ENCODE peak calls at places on chromosomes 4 and X, in four cellular contexts. N is HepG2, H is GM12878, X is H1. T is an unnamed sample.
A peak's percentile ranks its signal among the peaks of the same experiment; 100 is the strongest.

GRCh38 chrX:41824551-41824950 is 98.8 kb downstream of the CASK start:
- DNase-seq in N (no peak), H (no peak), X (no peak), T (no peak)

GRCh38 chr4:22514001-22514400 is 1.9 kb downstream of the ADGRA3 start:
- DNase-seq in N (peak; percentile 35), H (no peak), X (no peak), T (no peak)

GRCh38 chr4:30600246-30600645 is 119.9 kb upstream of the PCDH7 start:
- DNase-seq in N (no peak), H (no peak), X (no peak), T (peak; percentile 36)

GRCh38 chr4:40662962-40663604 is 33.4 kb upstream of the RBM47 start:
- DNase-seq in N (peak; percentile 68), H (peak; percentile 82), X (no peak), T (no peak)

GRCh38 chr4:42649870-42650269 is 7.0 kb downstream of the ATP8A1 start:
- DNase-seq in N (peak; percentile 2), H (no peak), X (no peak), T (no peak)

GRCh38 chr4:169987327-169988228 is 38.6 kb downstream of the MFAP3L start:
- DNase-seq in N (no peak), H (no peak), X (no peak), T (no peak)

GRCh38 chr4:121072080-121072835 is at the start of gene NDNF:
- DNase-seq in N (peak; percentile 1), H (no peak), X (peak; percentile 68), T (no peak)

GRCh38 chrX:54012830-54013500 is 31.3 kb downstream of the PHF8 start:
- DNase-seq in N (no peak), H (no peak), X (no peak), T (no peak)

GRCh38 chrX:140050906-140051305 is 85.6 kb upstream of the CXorf66 start:
- DNase-seq in N (no peak), H (no peak), X (no peak), T (no peak)

GRCh38 chrX:54134269-54134668 is 48.8 kb downstream of the FAM120C start:
- DNase-seq in N (no peak), H (no peak), X (no peak), T (no peak)

GRCh38 chrX:9349572-9350259 is 115.1 kb upstream of the TBL1X start:
- DNase-seq in N (no peak), H (no peak), X (no peak), T (no peak)

GRCh38 chr4:109171098-109171497 is 131.4 kb downstream of the COL25A1 start:
- DNase-seq in N (no peak), H (no peak), X (no peak), T (no peak)

GRCh38 chr4:163609046-163609445 is 114.6 kb downstream of the TMA16 start:
- DNase-seq in N (no peak), H (no peak), X (no peak), T (no peak)

GRCh38 chrX:78708171-78708570 is 39.3 kb upstream of the LPAR4 start:
- DNase-seq in N (peak; percentile 1), H (no peak), X (peak; percentile 41), T (peak; percentile 32)

GRCh38 chr4:181147421-181147951 is 1095.7 kb upstream of the TENM3 start:
- DNase-seq in N (no peak), H (no peak), X (no peak), T (no peak)

GRCh38 chr4:82216231-82216630 is 157.6 kb downstream of the HNRNPD start:
- DNase-seq in N (no peak), H (no peak), X (no peak), T (no peak)

GRCh38 chrX:154371771-154372300 is 2.6 kb downstream of the FLNA start:
- DNase-seq in N (no peak), H (no peak), X (no peak), T (no peak)
- TF ChIP-seq YY1 in N (no peak), H (no peak), X (no peak), T (no peak)

GRCh38 chr4:78989697-78990270 is 50.5 kb upstream of the PAQR3 start:
- DNase-seq in N (no peak), H (no peak), X (no peak), T (no peak)
- TF ChIP-seq SUZ12 in N (no peak), H (no peak), X (no peak), T (no peak)

GRCh38 chrX:14528629-14529287 is 578 bp upstream of the GLRA2 start:
- DNase-seq in N (peak; percentile 10), H (peak; percentile 4), X (peak; percentile 81), T (peak; percentile 70)

GRCh38 chrX:14533867-14534266 is 4.5 kb downstream of the GLRA2 start:
- DNase-seq in N (no peak), H (no peak), X (no peak), T (no peak)

GRCh38 chrX:14529288-14529989 is at the start of gene GLRA2:
- DNase-seq in N (peak; percentile 1), H (no peak), X (peak; percentile 56), T (peak; percentile 54)
- TF ChIP-seq YY1 in N (no peak), H (no peak), X (no peak), T (no peak)

GRCh38 chr4:152572417-152573086 is 36.7 kb upstream of the FBXW7 start:
- DNase-seq in N (no peak), H (no peak), X (no peak), T (no peak)
- TF ChIP-seq SUZ12 in N (no peak), H (no peak), X (no peak), T (no peak)

GRCh38 chr4:187598246-187598645 is 397.3 kb upstream of the ZFP42 start:
- DNase-seq in N (no peak), H (no peak), X (no peak), T (no peak)
- TF ChIP-seq YY1 in N (no peak), H (no peak), X (no peak), T (no peak)

DNA sequence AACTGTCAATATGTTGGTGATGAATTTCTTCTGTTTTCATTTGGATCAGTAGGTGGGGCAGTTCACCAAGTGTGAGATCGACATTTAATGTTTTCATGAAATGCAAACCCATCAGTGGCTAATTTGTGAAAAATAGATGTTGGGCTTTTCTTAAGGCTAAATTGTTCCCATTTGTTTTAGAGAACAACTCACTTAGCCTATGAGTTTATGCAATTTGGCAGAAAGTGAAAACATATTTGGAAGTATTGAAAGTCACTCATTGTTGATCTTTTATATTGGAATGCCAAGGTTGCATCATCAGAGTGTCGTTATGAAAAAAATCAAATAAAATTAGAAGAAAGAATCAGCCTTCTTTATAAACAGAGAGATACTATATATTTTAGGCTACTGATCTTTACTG is 132.4 kb downstream of the RPA4 start:
- DNase-seq in N (no peak), H (no peak), X (no peak), T (no peak)
- TF ChIP-seq SUZ12 in N (no peak), H (no peak), X (no peak), T (no peak)

DNA sequence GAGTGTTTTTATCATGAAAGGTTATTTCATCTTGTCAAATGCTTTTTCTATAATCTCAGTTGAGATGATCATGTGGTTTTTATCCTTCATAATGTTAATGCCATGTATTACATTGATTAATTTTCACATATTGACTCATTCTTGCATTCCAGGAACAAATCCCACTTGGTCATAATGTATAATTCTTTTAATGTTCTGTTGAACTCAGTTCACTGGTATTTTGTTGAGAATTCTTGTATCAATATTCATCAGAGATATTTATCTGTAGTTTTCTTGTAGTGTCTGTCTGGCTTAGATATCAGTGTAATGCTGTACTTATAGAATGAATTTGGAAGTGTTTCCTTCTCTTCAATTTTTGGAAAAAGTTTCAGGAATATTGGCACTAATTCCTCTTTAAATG is 16.8 kb upstream of the LHFPL1 start:
- DNase-seq in N (no peak), H (no peak), X (no peak), T (no peak)
- TF ChIP-seq YY1 in N (no peak), H (no peak), X (no peak), T (no peak)

DNA sequence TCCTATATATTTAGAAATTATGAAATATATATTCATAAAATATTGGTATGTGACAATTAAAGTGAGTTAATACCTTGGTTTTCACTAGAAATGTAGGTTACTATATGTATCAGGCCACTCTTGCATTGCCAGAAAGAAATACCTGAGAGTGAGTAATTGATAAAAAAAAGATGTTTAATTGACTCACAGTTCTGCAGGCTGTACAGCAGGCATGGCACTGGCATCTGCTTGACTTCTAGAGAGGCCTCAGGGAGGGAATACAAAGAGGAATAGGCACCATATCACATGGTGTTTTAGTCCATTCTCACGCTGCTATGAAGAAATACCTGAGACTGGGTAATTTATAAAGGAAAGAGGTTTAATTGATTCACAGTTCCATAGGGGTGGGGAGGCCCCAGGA is 1560.6 kb downstream of the STIM2 start:
- DNase-seq in N (no peak), H (no peak), X (no peak), T (no peak)
- TF ChIP-seq SUZ12 in N (no peak), H (no peak), X (no peak), T (no peak)